ENCODE peak calls at places on chromosomes 7 and 10, in eight cellular contexts. W, R, Z, G, E, C, J and A are unnamed samples.

GRCh38 chr10:4661572-4662255 is 164.3 kb upstream of the AKR1E2 start:
- DNase-seq in C (no peak), Z (no peak), G (no peak), R (peak; percentile 80), E (peak; percentile 90), W (no peak), J (peak; percentile 54), A (no peak)

GRCh38 chr10:127117125-127117524 is 79.3 kb downstream of the INSYN2A start:
- DNase-seq in J (peak; percentile 42), G (peak; percentile 64), E (peak; percentile 54), Z (no peak), R (peak; percentile 71), C (no peak), W (peak; percentile 41), A (peak; percentile 52)

GRCh38 chr7:45294559-45294958 is 137.0 kb downstream of the RAMP3 start:
- DNase-seq in E (peak; percentile 72), W (no peak), G (no peak), J (no peak), R (no peak), Z (no peak), C (no peak), A (no peak)

GRCh38 chr7:94420321-94420720 is 25.6 kb downstream of the COL1A2 start:
- DNase-seq in R (no peak), W (no peak), Z (no peak), E (no peak), J (no peak), G (peak; percentile 35), C (no peak), A (no peak)

GRCh38 chr10:100076750-100077149 is 4.9 kb downstream of the CPN1 start:
- DNase-seq in Z (peak; percentile 16), W (no peak), R (no peak), C (peak; percentile 8), J (no peak), G (no peak), E (no peak), A (no peak)

GRCh38 chr10:120396228-120396627 is 60.8 kb upstream of the PLPP4 start:
- DNase-seq in R (no peak), W (no peak), G (no peak), Z (no peak), J (no peak), E (no peak), C (no peak), A (no peak)

GRCh38 chr7:77330169-77330882 is 85.8 kb downstream of the GSAP start:
- DNase-seq in G (peak; percentile 37), J (no peak), E (no peak), Z (no peak), C (peak; percentile 86), R (peak; percentile 86), W (no peak), A (no peak)

GRCh38 chr10:30823651-30824050 is 194.1 kb upstream of the LYZL2 start:
- DNase-seq in E (no peak), R (no peak), C (no peak), G (no peak), J (no peak), Z (no peak), W (no peak), A (no peak)

GRCh38 chr7:127927339-127927679 is 103.9 kb downstream of the LRRC4 start:
- DNase-seq in W (peak; percentile 38), J (peak; percentile 18), R (peak; percentile 9), G (peak; percentile 46), Z (no peak), E (peak; percentile 28), C (no peak), A (no peak)

GRCh38 chr10:117365612-117366011 is 9.6 kb downstream of the PDZD8 start:
- DNase-seq in W (peak; percentile 79), Z (no peak), E (no peak), G (no peak), R (no peak), J (no peak), C (no peak), A (no peak)

GRCh38 chr7:149664176-149664575 is 109.2 kb downstream of the ZNF467 start:
- DNase-seq in R (no peak), Z (no peak), W (no peak), J (no peak), E (no peak), G (no peak), C (no peak), A (no peak)

GRCh38 chr10:77794256-77795142 is 132.1 kb downstream of the DLG5 start:
- DNase-seq in J (no peak), G (no peak), W (no peak), R (no peak), E (no peak), C (no peak), Z (no peak), A (no peak)

GRCh38 chr10:95245425-95246055 is 45.3 kb downstream of the PDLIM1 start:
- DNase-seq in G (peak; percentile 34), W (no peak), R (no peak), J (no peak), E (no peak), C (peak; percentile 81), Z (no peak), A (no peak)

GRCh38 chr10:78545756-78546155 is 512.1 kb downstream of the RPS24 start:
- DNase-seq in E (no peak), W (no peak), R (no peak), C (no peak), G (no peak), J (no peak), Z (no peak), A (no peak)

GRCh38 chr7:46839651-46840050 is 742.3 kb downstream of the TNS3 start:
- DNase-seq in W (no peak), R (no peak), G (peak; percentile 53), E (no peak), Z (no peak), J (no peak), C (no peak), A (no peak)

GRCh38 chr10:97852277-97852676 is 2.6 kb downstream of the GOLGA7B start:
- DNase-seq in E (no peak), W (no peak), J (no peak), Z (no peak), G (no peak), R (no peak), C (no peak), A (no peak)

GRCh38 chr7:2104107-2104710 is 128.5 kb downstream of the MAD1L1 start:
- DNase-seq in C (no peak), G (peak; percentile 93), J (peak; percentile 95), E (peak; percentile 90), Z (peak; percentile 88), W (peak; percentile 45), R (peak; percentile 75), A (peak; percentile 91)
- TF ChIP-seq POLR2A in C (no peak), G (peak; percentile 68), J (no peak), E (no peak), Z (no peak), W (no peak), R (no peak), A (no peak)

GRCh38 chr7:43647772-43648643 is 65.1 kb downstream of the STK17A start:
- DNase-seq in Z (no peak), E (peak; percentile 59), C (peak; percentile 85), R (peak; percentile 25), W (peak; percentile 60), J (peak; percentile 70), G (peak; percentile 100), A (no peak)

GRCh38 chr7:43652364-43652763 is 69.5 kb downstream of the STK17A start:
- DNase-seq in R (no peak), W (no peak), G (peak; percentile 40), J (no peak), C (no peak), E (no peak), Z (no peak), A (no peak)

GRCh38 chr7:43648725-43649406 is 66.0 kb downstream of the STK17A start:
- DNase-seq in C (peak; percentile 97), E (no peak), W (no peak), Z (no peak), R (peak; percentile 18), G (peak; percentile 85), J (no peak), A (no peak)

GRCh38 chr7:43649755-43650274 is 66.9 kb downstream of the STK17A start:
- DNase-seq in R (no peak), W (no peak), C (peak; percentile 97), J (no peak), Z (peak; percentile 44), E (no peak), G (peak; percentile 50), A (no peak)

GRCh38 chr7:43650457-43651052 is 67.6 kb downstream of the STK17A start:
- DNase-seq in G (peak; percentile 92), C (no peak), W (no peak), J (peak; percentile 51), E (no peak), Z (no peak), R (no peak), A (no peak)
- TF ChIP-seq POLR2A in G (peak; percentile 44), C (no peak), W (no peak), J (no peak), E (no peak), Z (no peak), R (no peak), A (no peak)

DNA sequence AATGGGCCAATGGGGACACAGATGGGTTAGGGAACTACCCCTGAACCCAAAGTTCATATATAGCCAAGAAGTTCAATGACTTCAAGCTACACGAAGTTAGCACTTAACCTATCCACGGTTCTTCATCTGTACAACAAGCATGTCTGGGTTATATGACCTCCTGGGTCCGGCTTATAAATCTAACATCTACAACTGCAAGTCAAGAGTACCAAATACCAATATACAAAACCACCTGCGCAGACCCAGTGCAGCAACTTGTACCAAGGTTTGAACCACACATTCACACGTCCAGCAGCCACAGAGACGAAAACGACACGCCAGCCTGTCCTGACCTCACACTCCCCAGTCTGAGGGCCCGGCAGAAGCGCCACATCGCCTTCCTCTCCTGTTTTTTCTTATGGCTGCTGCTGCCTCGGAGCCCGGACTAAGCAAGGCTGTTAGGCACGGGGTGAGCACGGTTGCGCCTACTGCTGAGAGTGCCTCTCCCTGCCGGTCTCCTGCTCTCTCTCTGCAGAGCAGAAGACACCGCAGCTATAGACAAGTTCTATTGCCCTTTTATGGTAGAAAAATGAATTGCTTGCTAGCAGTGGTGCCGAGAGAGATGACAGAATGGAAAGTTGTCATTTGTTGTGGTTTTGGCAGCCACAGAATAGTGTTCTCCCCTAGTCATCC is 86.3 kb downstream of the RNF216 start:
- DNase-seq in G (peak; percentile 89), J (peak; percentile 48), R (no peak), C (peak; percentile 94), E (peak; percentile 68), Z (peak; percentile 22), W (no peak), A (peak; percentile 43)
- TF ChIP-seq POLR2A in G (peak; percentile 85), J (no peak), R (no peak), C (peak; percentile 97), E (no peak), Z (peak; percentile 99), W (no peak), A (peak; percentile 48)

GRCh38 chr7:100571829-100572116 is 1.9 kb downstream of the SAP25 start:
- DNase-seq in R (peak; percentile 70), W (no peak), Z (no peak), J (no peak), C (no peak), G (no peak), E (peak; percentile 6), A (no peak)

GRCh38 chr7:100574362-100575205 is 884 bp upstream of the SAP25 start:
- DNase-seq in R (no peak), J (peak; percentile 28), W (no peak), C (no peak), E (peak; percentile 17), G (no peak), Z (no peak), A (no peak)

GRCh38 chr7:100572281-100572948 is 1.3 kb downstream of the SAP25 start:
- DNase-seq in G (no peak), J (no peak), Z (no peak), C (no peak), E (peak; percentile 24), W (no peak), R (peak; percentile 37), A (no peak)

GRCh38 chr7:100573691-100574361 is at the start of gene SAP25:
- DNase-seq in Z (no peak), R (no peak), E (no peak), C (no peak), J (peak; percentile 19), W (no peak), G (no peak), A (no peak)

GRCh38 chr7:100572949-100573675 is 588 bp downstream of the SAP25 start:
- DNase-seq in J (peak; percentile 25), G (no peak), E (peak; percentile 20), C (no peak), W (no peak), Z (no peak), R (no peak), A (no peak)
- TF ChIP-seq POLR2A in J (no peak), G (no peak), E (no peak), C (peak; percentile 48), W (no peak), Z (no peak), R (no peak), A (no peak)